ENCODE peak calls at places on chromosome 3, in five cellular contexts. H, S, Y, U and K are unnamed samples.

GRCh38 chr3:55189359-55189801 is 261.5 kb upstream of the LRTM1 start:
- DNase-seq in H (no peak), S (no peak), U (no peak), Y (peak; percentile 46), K (peak; percentile 93)

GRCh38 chr3:48915296-48915695 is 3.3 kb upstream of the ARIH2 start:
- DNase-seq in Y (no peak), U (no peak), H (no peak), S (no peak), K (no peak)

GRCh38 chr3:152405915-152406802 is 137.4 kb downstream of the MBNL1 start:
- DNase-seq in U (no peak), S (no peak), H (no peak), Y (no peak), K (no peak)

GRCh38 chr3:182829761-182830405 is 36.6 kb downstream of the ATP11B start:
- DNase-seq in S (no peak), U (no peak), Y (no peak), H (no peak), K (no peak)

GRCh38 chr3:112390783-112391641 is 58.1 kb downstream of the CD200 start:
- DNase-seq in H (no peak), Y (peak; percentile 38), S (no peak), U (no peak), K (peak; percentile 93)

GRCh38 chr3:183924543-183924942 is 39.9 kb upstream of the PARL start:
- DNase-seq in H (no peak), Y (no peak), U (no peak), S (no peak), K (no peak)

GRCh38 chr3:42720126-42720525 is 17.5 kb upstream of the HHATL start:
- DNase-seq in S (no peak), H (no peak), U (no peak), Y (no peak), K (no peak)

GRCh38 chr3:132635052-132635451 is 24.6 kb downstream of the ACAD11 start:
- DNase-seq in U (no peak), Y (no peak), H (no peak), S (no peak), K (no peak)

GRCh38 chr3:156150434-156151066 is 30.2 kb downstream of the KCNAB1 start:
- DNase-seq in S (no peak), Y (no peak), H (peak; percentile 74), U (no peak), K (peak; percentile 68)

GRCh38 chr3:50162034-50162883 is 7.1 kb downstream of the SEMA3F start:
- DNase-seq in U (no peak), S (peak; percentile 5), Y (no peak), H (no peak), K (no peak)

GRCh38 chr3:120393761-120394160 is 44.6 kb upstream of the LRRC58 start:
- DNase-seq in Y (no peak), S (no peak), U (no peak), H (no peak), K (no peak)

GRCh38 chr3:54858386-54858785 is 69.5 kb downstream of the LRTM1 start:
- DNase-seq in H (no peak), S (no peak), U (no peak), Y (no peak), K (no peak)

GRCh38 chr3:77460326-77460725 is 420.4 kb downstream of the ROBO2 start:
- DNase-seq in S (no peak), Y (no peak), H (no peak), U (no peak), K (no peak)

GRCh38 chr3:9727041-9727595 is 4.4 kb upstream of the BRPF1 start:
- DNase-seq in Y (peak; percentile 64), U (no peak), S (peak; percentile 75), H (no peak), K (peak; percentile 20)

GRCh38 chr3:161556533-161556932 is 59.9 kb downstream of the OTOL1 start:
- DNase-seq in U (no peak), H (no peak), Y (no peak), S (no peak), K (no peak)

GRCh38 chr3:39166932-39167532 is 13.6 kb upstream of the CSRNP1 start:
- DNase-seq in Y (no peak), H (peak; percentile 84), U (no peak), S (no peak), K (no peak)

GRCh38 chr3:37114251-37115145 is 59.9 kb downstream of the LRRFIP2 start:
- DNase-seq in U (no peak), S (no peak), Y (no peak), H (no peak), K (no peak)

GRCh38 chr3:98741121-98741716 is 21.9 kb upstream of the ST3GAL6 start:
- DNase-seq in S (no peak), H (no peak), Y (no peak), U (no peak), K (no peak)

GRCh38 chr3:171028025-171028778 is 1.7 kb upstream of the SLC2A2 start:
- DNase-seq in Y (peak; percentile 38), U (peak; percentile 62), H (no peak), S (peak; percentile 39), K (no peak)

GRCh38 chr3:156563900-156564682 is 9.2 kb upstream of the SSR3 start:
- DNase-seq in S (no peak), Y (no peak), H (no peak), U (no peak), K (no peak)

GRCh38 chr3:65596511-65597224 is 442.1 kb downstream of the MAGI1 start:
- DNase-seq in U (no peak), H (no peak), Y (no peak), S (no peak), K (no peak)

GRCh38 chr3:81761904-81762565 is 590 bp upstream of the GBE1 start:
- DNase-seq in S (no peak), U (no peak), H (no peak), Y (no peak), K (peak; percentile 20)

GRCh38 chr3:139310474-139310933 is 33.3 kb upstream of the MRPS22 start:
- DNase-seq in Y (no peak), U (no peak), S (no peak), H (no peak), K (peak; percentile 79)

GRCh38 chr3:110969229-110970211 is 102.1 kb upstream of the NECTIN3 start:
- DNase-seq in S (no peak), U (no peak), Y (no peak), H (no peak), K (no peak)

GRCh38 chr3:127709320-127710060 is 36.7 kb downstream of the ABTB1 start:
- DNase-seq in Y (no peak), S (no peak), U (no peak), H (no peak), K (no peak)

GRCh38 chr3:138818175-138818574 is 16.6 kb downstream of the PIK3CB start:
- DNase-seq in H (no peak), S (no peak), U (no peak), Y (no peak), K (no peak)

GRCh38 chr3:71045212-71045916 is 538.2 kb downstream of the FOXP1 start:
- DNase-seq in U (no peak), H (no peak), S (no peak), Y (no peak), K (no peak)

GRCh38 chr3:48435223-48435595 is 4.7 kb downstream of the CCDC51 start:
- DNase-seq in U (no peak), H (no peak), Y (no peak), S (no peak), K (no peak)

GRCh38 chr3:139574026-139574947 is 34.7 kb upstream of the RBP1 start:
- DNase-seq in Y (no peak), U (no peak), S (no peak), H (peak; percentile 35), K (no peak)

GRCh38 chr3:42732196-42732828 is 29.7 kb upstream of the HHATL start:
- DNase-seq in U (no peak), Y (no peak), S (no peak), H (peak; percentile 15), K (no peak)

GRCh38 chr3:4741404-4742307 is 237.6 kb upstream of the BHLHE40 start:
- DNase-seq in H (peak; percentile 79), Y (no peak), U (no peak), S (no peak), K (peak; percentile 74)

GRCh38 chr3:171753665-171754408 is 56.4 kb downstream of the PLD1 start:
- DNase-seq in Y (no peak), S (no peak), U (no peak), H (no peak), K (no peak)

GRCh38 chr3:161413127-161413854 is 42.0 kb upstream of the SPTSSB start:
- DNase-seq in U (no peak), Y (no peak), H (peak; percentile 28), S (no peak), K (no peak)

GRCh38 chr3:114380233-114380645 is 86.4 kb downstream of the TIGIT start:
- DNase-seq in S (no peak), Y (no peak), H (peak; percentile 44), U (peak; percentile 56), K (peak; percentile 76)

GRCh38 chr3:189239616-189240015 is 67.8 kb downstream of the TPRG1 start:
- DNase-seq in Y (no peak), H (no peak), S (no peak), U (no peak), K (no peak)

DNA sequence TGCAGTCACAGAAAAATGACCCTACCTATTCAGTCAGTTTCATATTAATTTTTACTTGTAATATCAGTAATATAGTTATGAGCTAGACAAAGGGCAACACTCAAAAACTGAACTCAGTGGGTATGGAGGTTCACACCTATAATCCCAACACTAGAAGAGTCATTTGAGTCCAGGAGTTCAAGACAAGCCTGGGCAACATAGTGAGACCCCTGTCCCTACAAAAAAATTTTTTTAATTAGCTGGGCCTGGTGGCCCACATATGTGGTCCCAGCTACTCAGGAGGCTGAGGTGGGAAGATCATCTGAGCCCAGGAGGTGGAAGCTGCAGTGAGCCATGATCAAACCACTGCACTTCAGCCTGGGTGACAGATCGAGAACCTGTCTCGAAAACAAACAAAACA is 3.1 kb downstream of the TMF1 start:
- DNase-seq in U (no peak), Y (no peak), S (no peak), H (no peak), K (no peak)
- H3K36me3 ChIP-seq in U (no peaks in the 10 kb centered on the region), Y (peaks cover 8% of the 10 kb centered on the region), S (peaks cover 22% of the 10 kb centered on the region), H (peaks cover 31% of the 10 kb centered on the region), K (peaks cover 62% of the 10 kb centered on the region)

GRCh38 chr3:29804044-29804443 is 523.2 kb downstream of the RBMS3 start:
- DNase-seq in H (no peak), Y (no peak), U (no peak), S (no peak), K (no peak)

GRCh38 chr3:29802057-29802456 is 521.2 kb downstream of the RBMS3 start:
- DNase-seq in U (no peak), H (no peak), Y (no peak), S (no peak), K (no peak)

GRCh38 chr3:29805757-29806156 is 524.9 kb downstream of the RBMS3 start:
- DNase-seq in S (no peak), H (no peak), U (no peak), Y (no peak), K (no peak)
- H3K36me3 ChIP-seq in S (no peaks in the 10 kb centered on the region), H (no peaks in the 10 kb centered on the region), U (no peaks in the 10 kb centered on the region), Y (no peaks in the 10 kb centered on the region), K (peaks cover 3% of the 10 kb centered on the region)

GRCh38 chr3:8555705-8556314 is 54.2 kb downstream of the LMCD1 start:
- DNase-seq in H (no peak), S (no peak), U (no peak), Y (no peak), K (no peak)
- H3K36me3 ChIP-seq in H (peaks cover 50% of the 10 kb centered on the region), S (no peaks in the 10 kb centered on the region), U (no peaks in the 10 kb centered on the region), Y (no peaks in the 10 kb centered on the region), K (no peaks in the 10 kb centered on the region)

DNA sequence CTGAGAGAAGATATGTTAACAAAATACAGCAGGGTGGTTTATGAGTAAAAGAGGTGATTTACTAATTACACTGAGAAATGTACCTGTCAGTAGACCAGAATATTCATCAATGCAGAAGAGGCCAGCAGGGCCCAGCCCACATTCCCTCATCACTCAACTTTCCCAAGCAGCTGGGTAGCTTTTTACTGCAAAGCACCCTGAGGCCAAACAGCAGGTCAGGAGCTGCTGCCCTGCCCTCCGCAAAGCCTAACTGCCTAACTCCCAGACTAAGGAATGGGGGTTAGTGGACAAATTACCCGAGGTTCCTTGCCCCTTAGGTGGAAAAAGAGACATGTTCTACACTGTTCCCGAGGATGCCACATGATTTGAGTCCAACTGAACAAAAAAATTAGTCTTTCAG is 108.2 kb downstream of the TBL1XR1 start:
- DNase-seq in Y (peak; percentile 33), U (no peak), S (peak; percentile 19), H (no peak), K (no peak)
- H3K36me3 ChIP-seq in Y (no peaks in the 10 kb centered on the region), U (no peaks in the 10 kb centered on the region), S (no peaks in the 10 kb centered on the region), H (no peaks in the 10 kb centered on the region), K (peaks cover 10% of the 10 kb centered on the region)